ENCODE peak calls at places on chromosomes 5 and 9, in ten cellular contexts. B is left ventricle myocardium inferior, M is psoas muscle, P is astrocyte of the cerebellum, O is tibial nerve, E is AG04449, Y is cardiac fibroblast, S is upper lobe of right lung, N is breast epithelium, C is HFF-Myc. R is an unnamed sample.

GRCh38 chr9:136881691-136882108 is 4.6 kb upstream of the TRAF2 start:
- DNase-seq in B (no peak), M (no peak), P (no peak), O (no peak), E (no peak), Y (no peak), S (no peak), N (no peak), C (no peak), R (no peak)

GRCh38 chr5:14265574-14265973 is 122.4 kb downstream of the TRIO start:
- DNase-seq in B (no peak), M (no peak), P (peak), O (no peak), E (peak), Y (peak), S (no peak), N (no peak), C (peak), R (peak)

GRCh38 chr5:157359350-157359910 is 93.5 kb downstream of the CYFIP2 start:
- DNase-seq in B (no peak), M (no peak), P (no peak), O (no peak), E (no peak), Y (no peak), S (no peak), N (no peak), C (no peak), R (no peak)

GRCh38 chr5:166916021-166916420 is 1375.4 kb upstream of the WWC1 start:
- DNase-seq in B (no peak), M (no peak), P (no peak), O (no peak), E (no peak), Y (no peak), S (no peak), N (no peak), C (no peak), R (no peak)

GRCh38 chr9:33416996-33417395 is 14.6 kb upstream of the AQP7 start:
- DNase-seq in B (no peak), M (no peak), P (no peak), O (no peak), E (no peak), Y (no peak), S (no peak), N (no peak), C (no peak), R (no peak)

GRCh38 chr5:78719504-78720233 is 71.1 kb upstream of the LHFPL2 start:
- DNase-seq in B (no peak), M (no peak), P (no peak), O (no peak), E (no peak), Y (no peak), S (no peak), N (no peak), C (no peak), R (no peak)

GRCh38 chr5:15510816-15511215 is 10.8 kb downstream of the FBXL7 start:
- DNase-seq in B (no peak), M (peak), P (no peak), O (no peak), E (no peak), Y (peak), S (no peak), N (no peak), C (no peak), R (no peak)

GRCh38 chr5:181152406-181152805 is 5.0 kb downstream of the OR2V2 start:
- DNase-seq in B (no peak), M (no peak), P (no peak), O (no peak), E (no peak), Y (peak), S (no peak), N (no peak), C (no peak), R (no peak)

GRCh38 chr5:78771260-78772240 is 123.0 kb upstream of the LHFPL2 start:
- DNase-seq in B (no peak), M (no peak), P (no peak), O (no peak), E (no peak), Y (no peak), S (no peak), N (peak), C (no peak), R (no peak)

GRCh38 chr9:122124528-122124927 is 31.4 kb upstream of the TTLL11 start:
- DNase-seq in B (no peak), M (no peak), P (no peak), O (no peak), E (no peak), Y (no peak), S (no peak), N (no peak), C (no peak), R (no peak)

GRCh38 chr5:122101636-122102285 is 23.7 kb upstream of the LOX start:
- DNase-seq in B (no peak), M (no peak), P (peak), O (no peak), E (no peak), Y (peak), S (no peak), N (no peak), C (no peak), R (no peak)

GRCh38 chr9:135480071-135480941 is 724 bp downstream of the PPP1R26 start:
- DNase-seq in B (peak), M (peak), P (no peak), O (no peak), E (no peak), Y (peak), S (peak), N (no peak), C (no peak), R (no peak)

GRCh38 chr9:81490605-81491331 is 198.6 kb downstream of the TLE1 start:
- DNase-seq in B (no peak), M (no peak), P (peak), O (no peak), E (no peak), Y (peak), S (no peak), N (no peak), C (no peak), R (peak)

GRCh38 chr9:38316166-38316765 is 76.2 kb upstream of the ALDH1B1 start:
- DNase-seq in B (no peak), M (peak), P (no peak), O (no peak), E (no peak), Y (no peak), S (no peak), N (no peak), C (no peak), R (no peak)

GRCh38 chr5:72407078-72407477 is 86.9 kb downstream of the PTCD2 start:
- DNase-seq in B (no peak), M (no peak), P (no peak), O (no peak), E (no peak), Y (no peak), S (no peak), N (no peak), C (no peak), R (no peak)

GRCh38 chr5:146731909-146732659 is 146.5 kb downstream of the PPP2R2B start:
- DNase-seq in B (no peak), M (no peak), P (peak), O (no peak), E (peak), Y (peak), S (no peak), N (no peak), C (peak), R (peak)

GRCh38 chr5:134125195-134126015 is 10.9 kb downstream of the TCF7 start:
- DNase-seq in B (peak), M (peak), P (peak), O (peak), E (peak), Y (peak), S (no peak), N (no peak), C (peak), R (peak)

GRCh38 chr9:84490206-84490605 is 149.6 kb upstream of the SLC28A3 start:
- DNase-seq in B (no peak), M (no peak), P (no peak), O (no peak), E (no peak), Y (no peak), S (no peak), N (peak), C (no peak), R (no peak)

GRCh38 chr5:59097116-59097515 is 514.2 kb downstream of the RAB3C start:
- DNase-seq in B (no peak), M (no peak), P (no peak), O (no peak), E (no peak), Y (peak), S (no peak), N (no peak), C (no peak), R (peak)

GRCh38 chr9:75086443-75087278 is 1.3 kb downstream of the NMRK1 start:
- DNase-seq in B (peak), M (peak), P (no peak), O (no peak), E (no peak), Y (no peak), S (peak), N (no peak), C (no peak), R (no peak)

GRCh38 chr9:135228345-135228982 is 141.0 kb downstream of the OLFM1 start:
- DNase-seq in B (peak), M (no peak), P (no peak), O (no peak), E (no peak), Y (no peak), S (peak), N (no peak), C (no peak), R (no peak)

GRCh38 chr9:698276-698675 is 143.2 kb upstream of the DMRT1 start:
- DNase-seq in B (no peak), M (no peak), P (no peak), O (no peak), E (no peak), Y (peak), S (no peak), N (no peak), C (no peak), R (no peak)

GRCh38 chr5:135244620-135245021 is 154.4 kb downstream of the MACROH2A1 start:
- DNase-seq in B (no peak), M (no peak), P (no peak), O (no peak), E (no peak), Y (no peak), S (peak), N (peak), C (no peak), R (no peak)

GRCh38 chr5:12323637-12324229 is 419.5 kb upstream of the CTNND2 start:
- DNase-seq in B (no peak), M (no peak), P (no peak), O (no peak), E (no peak), Y (no peak), S (no peak), N (no peak), C (no peak), R (no peak)

GRCh38 chr9:128216781-128217553 is 13.8 kb downstream of the DNM1 start:
- DNase-seq in B (no peak), M (peak), P (no peak), O (no peak), E (no peak), Y (no peak), S (peak), N (no peak), C (no peak), R (no peak)

GRCh38 chr5:117054141-117054540 is 479.5 kb upstream of the SEMA6A start:
- DNase-seq in B (no peak), M (no peak), P (no peak), O (no peak), E (no peak), Y (no peak), S (no peak), N (no peak), C (no peak), R (no peak)

GRCh38 chr5:177516601-177517568 is at the start of gene DDX41:
- DNase-seq in B (peak), M (peak), P (peak), O (peak), E (peak), Y (peak), S (peak), N (peak), C (peak), R (peak)

GRCh38 chr9:125428515-125429467 is 167.2 kb downstream of the GAPVD1 start:
- DNase-seq in B (no peak), M (no peak), P (no peak), O (no peak), E (no peak), Y (no peak), S (no peak), N (no peak), C (peak), R (no peak)

GRCh38 chr9:88808761-88809370 is 182.4 kb upstream of the S1PR3 start:
- DNase-seq in B (no peak), M (no peak), P (no peak), O (no peak), E (no peak), Y (no peak), S (no peak), N (no peak), C (no peak), R (no peak)

GRCh38 chr5:135964670-135965320 is 10.0 kb upstream of the LECT2 start:
- DNase-seq in B (no peak), M (no peak), P (no peak), O (no peak), E (no peak), Y (peak), S (no peak), N (no peak), C (peak), R (no peak)

GRCh38 chr9:120928720-120929389 is 2.3 kb upstream of the TRAF1 start:
- DNase-seq in B (peak), M (peak), P (no peak), O (peak), E (no peak), Y (peak), S (peak), N (peak), C (no peak), R (no peak)

GRCh38 chr9:112891521-112891920 is 845 bp upstream of the SLC46A2 start:
- DNase-seq in B (no peak), M (no peak), P (no peak), O (no peak), E (no peak), Y (no peak), S (no peak), N (no peak), C (no peak), R (no peak)

GRCh38 chr5:149371296-149371962 is 7.7 kb downstream of the IL17B start:
- DNase-seq in B (peak), M (peak), P (peak), O (peak), E (no peak), Y (peak), S (peak), N (no peak), C (no peak), R (no peak)

GRCh38 chr9:69486498-69486897 is 161.5 kb downstream of the ENTREP1 start:
- DNase-seq in B (no peak), M (no peak), P (no peak), O (no peak), E (no peak), Y (no peak), S (no peak), N (no peak), C (no peak), R (no peak)

GRCh38 chr9:25716220-25716872 is 38.1 kb upstream of the TUSC1 start:
- DNase-seq in B (no peak), M (no peak), P (peak), O (no peak), E (peak), Y (peak), S (no peak), N (peak), C (peak), R (peak)

GRCh38 chr5:11687498-11687897 is 216.7 kb downstream of the CTNND2 start:
- DNase-seq in B (no peak), M (no peak), P (no peak), O (no peak), E (no peak), Y (no peak), S (no peak), N (no peak), C (no peak), R (no peak)

GRCh38 chr9:91483189-91483691 is 59.6 kb upstream of the NFIL3 start:
- DNase-seq in B (no peak), M (peak), P (no peak), O (no peak), E (no peak), Y (peak), S (no peak), N (no peak), C (no peak), R (no peak)

GRCh38 chr5:141485305-141486055 is 650 bp downstream of the PCDHGC4 start:
- DNase-seq in B (no peak), M (peak), P (no peak), O (no peak), E (no peak), Y (no peak), S (no peak), N (no peak), C (no peak), R (no peak)

GRCh38 chr5:141486091-141486490 is 1.3 kb downstream of the PCDHGC4 start:
- DNase-seq in B (no peak), M (no peak), P (no peak), O (no peak), E (no peak), Y (no peak), S (no peak), N (no peak), C (no peak), R (no peak)

GRCh38 chr5:141487131-141487530 is 1.8 kb upstream of the PCDHGC5 start:
- DNase-seq in B (no peak), M (no peak), P (no peak), O (no peak), E (no peak), Y (no peak), S (no peak), N (no peak), C (no peak), R (no peak)

GRCh38 chr5:141483842-141484241 is 988 bp upstream of the PCDHGC4 start:
- DNase-seq in B (no peak), M (no peak), P (no peak), O (no peak), E (no peak), Y (no peak), S (no peak), N (no peak), C (no peak), R (no peak)

GRCh38 chr5:141484499-141485304 is at the start of gene PCDHGC4:
- DNase-seq in B (no peak), M (no peak), P (no peak), O (no peak), E (no peak), Y (no peak), S (no peak), N (no peak), C (no peak), R (no peak)
- H3K4me3 ChIP-seq in B (peak), M (peak), P (peak), O (peak), E (peak), Y (peak), S (peak), N (peak), C (no peak), R (peak)

GRCh38 chr5:174311531-174312269 is 266.2 kb downstream of the NSG2 start:
- DNase-seq in B (peak), M (peak), P (peak), O (peak), E (no peak), Y (peak), S (peak), N (peak), C (no peak), R (no peak)
- H3K4me3 ChIP-seq in B (peak), M (peak), P (peak), O (peak), E (peak), Y (peak), S (peak), N (peak), C (peak), R (peak)

DNA sequence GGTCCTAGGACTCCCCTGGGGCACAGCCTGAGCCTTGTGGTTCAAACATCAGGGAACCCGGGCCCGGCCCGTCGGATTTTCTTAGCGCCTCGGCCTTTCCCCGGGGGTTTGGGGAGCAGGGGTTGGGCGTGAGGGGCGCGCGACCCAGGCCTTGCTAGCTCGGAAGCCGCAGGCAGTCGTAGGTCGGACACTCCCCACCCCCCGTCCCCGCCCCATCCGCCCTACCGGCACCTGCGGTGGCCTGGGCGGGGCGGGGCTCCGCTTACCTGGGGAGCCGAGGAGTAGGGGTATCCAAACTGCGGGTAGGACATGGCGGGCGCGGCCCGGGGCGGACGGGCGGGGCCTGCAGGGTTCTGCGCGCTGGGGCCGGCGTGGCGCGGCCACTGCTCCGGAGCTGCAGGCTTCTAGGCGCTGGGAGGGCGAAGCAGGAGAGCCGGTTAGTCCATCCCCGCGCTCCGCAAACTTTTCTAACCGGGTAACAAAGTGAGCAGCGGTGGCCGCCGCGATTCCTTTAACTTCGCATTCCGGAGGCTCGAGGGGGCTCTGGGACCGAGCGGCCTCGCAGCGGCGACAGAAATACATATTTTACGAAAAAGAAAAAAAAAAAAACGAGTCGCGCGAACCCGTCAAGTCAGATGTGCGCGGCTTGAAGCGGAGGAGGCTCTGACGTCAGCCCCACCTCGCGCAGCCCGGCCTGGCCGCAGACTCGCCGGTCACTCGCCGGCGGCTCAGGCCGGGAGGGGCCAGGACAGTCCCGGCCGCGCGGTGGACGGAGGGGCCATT is at the start of gene IRX4:
- DNase-seq in B (no peak), M (no peak), P (no peak), O (no peak), E (no peak), Y (peak), S (no peak), N (no peak), C (no peak), R (no peak)
- H3K4me3 ChIP-seq in B (peak), M (peak), P (no peak), O (peak), E (no peak), Y (peak), S (peak), N (peak), C (no peak), R (peak)

GRCh38 chr5:143395638-143396352 is 7.7 kb downstream of the NR3C1 start:
- DNase-seq in B (no peak), M (no peak), P (no peak), O (no peak), E (no peak), Y (peak), S (no peak), N (no peak), C (no peak), R (no peak)
- H3K4me3 ChIP-seq in B (peak), M (peak), P (no peak), O (peak), E (no peak), Y (no peak), S (peak), N (no peak), C (no peak), R (no peak)

GRCh38 chr5:57176350-57176857 is 2.5 kb downstream of the GPBP1 start:
- DNase-seq in B (no peak), M (no peak), P (peak), O (no peak), E (no peak), Y (peak), S (no peak), N (no peak), C (no peak), R (peak)

GRCh38 chr5:57179262-57179960 is 5.6 kb downstream of the GPBP1 start:
- DNase-seq in B (no peak), M (no peak), P (no peak), O (no peak), E (no peak), Y (no peak), S (no peak), N (no peak), C (no peak), R (no peak)

GRCh38 chr5:57174850-57175525 is 1.1 kb downstream of the GPBP1 start:
- DNase-seq in B (no peak), M (no peak), P (no peak), O (no peak), E (no peak), Y (no peak), S (no peak), N (no peak), C (no peak), R (no peak)

GRCh38 chr5:57175586-57175985 is 1.7 kb downstream of the GPBP1 start:
- DNase-seq in B (no peak), M (no peak), P (no peak), O (no peak), E (no peak), Y (no peak), S (no peak), N (no peak), C (no peak), R (no peak)

GRCh38 chr5:57177479-57178156 is 3.8 kb downstream of the GPBP1 start:
- DNase-seq in B (no peak), M (no peak), P (no peak), O (no peak), E (no peak), Y (no peak), S (no peak), N (no peak), C (no peak), R (no peak)
- H3K4me3 ChIP-seq in B (peak), M (peak), P (peak), O (peak), E (peak), Y (no peak), S (peak), N (peak), C (peak), R (peak)

GRCh38 chr9:77648458-77649108 is 461 bp upstream of the GNA14 start:
- DNase-seq in B (peak), M (peak), P (peak), O (no peak), E (no peak), Y (peak), S (peak), N (peak), C (no peak), R (no peak)
- H3K4me3 ChIP-seq in B (peak), M (peak), P (peak), O (peak), E (peak), Y (peak), S (peak), N (peak), C (peak), R (peak)

GRCh38 chr5:87954121-87954520 is 314.5 kb downstream of the TMEM161B start:
- DNase-seq in B (no peak), M (no peak), P (no peak), O (no peak), E (no peak), Y (no peak), S (no peak), N (no peak), C (no peak), R (no peak)

GRCh38 chr5:87951661-87952060 is 317.0 kb downstream of the TMEM161B start:
- DNase-seq in B (no peak), M (no peak), P (no peak), O (no peak), E (no peak), Y (no peak), S (no peak), N (no peak), C (no peak), R (no peak)

GRCh38 chr5:87944553-87945320 is 323.9 kb downstream of the TMEM161B start:
- DNase-seq in B (peak), M (peak), P (peak), O (no peak), E (no peak), Y (no peak), S (no peak), N (no peak), C (no peak), R (no peak)

GRCh38 chr5:87949665-87950640 is 318.7 kb downstream of the TMEM161B start:
- DNase-seq in B (no peak), M (no peak), P (no peak), O (no peak), E (no peak), Y (no peak), S (no peak), N (no peak), C (no peak), R (no peak)
- H3K4me3 ChIP-seq in B (no peak), M (no peak), P (no peak), O (no peak), E (no peak), Y (no peak), S (no peak), N (no peak), C (no peak), R (no peak)

R was measured in skeletal muscle cell.